ENCODE peak calls at places on chromosomes 1 and 21, in seven cellular contexts. X is A549, R is GM12878, T is stomach, H is transverse colon, I is upper lobe of left lung, K is tibial nerve. N is an unnamed sample. For H3K4me1, the result is how much of the 10 kb centered on the place peaks cover.

GRCh38 chr1:99548924-99549605 is 96.8 kb upstream of the PALMD start:
- DNase-seq in T (peak), K (no peak), R (no peak), I (no peak), H (no peak), X (no peak), N (no peak)

GRCh38 chr1:192979542-192979941 is 79.6 kb downstream of the UCHL5 start:
- DNase-seq in I (no peak), H (no peak), X (no peak), K (no peak), T (no peak), R (no peak), N (no peak)

GRCh38 chr1:153598309-153599172 is 14.4 kb downstream of the S100A16 start:
- DNase-seq in X (no peak), R (peak), T (no peak), K (no peak), I (no peak), H (peak), N (no peak)

GRCh38 chr1:113928950-113929749 is at the start of gene HIPK1:
- DNase-seq in X (peak), H (peak), I (peak), R (peak), T (peak), K (peak), N (peak)

GRCh38 chr1:230141002-230141648 is 74.1 kb downstream of the GALNT2 start:
- DNase-seq in K (no peak), T (no peak), R (no peak), X (no peak), I (no peak), H (no peak), N (no peak)

GRCh38 chr1:36951761-36952160 is 82.6 kb downstream of the GRIK3 start:
- DNase-seq in T (no peak), R (no peak), X (no peak), K (no peak), H (no peak), I (no peak), N (no peak)

GRCh38 chr1:15958111-15958510 is 17.8 kb downstream of the ZBTB17 start:
- DNase-seq in R (no peak), X (no peak), T (no peak), I (no peak), H (no peak), K (no peak), N (no peak)

GRCh38 chr1:3245768-3246167 is 176.8 kb downstream of the PRDM16 start:
- DNase-seq in X (no peak), R (no peak), T (no peak), K (no peak), I (no peak), H (no peak), N (no peak)

GRCh38 chr1:1021860-1022259 is 1.9 kb downstream of the AGRN start:
- DNase-seq in X (no peak), R (no peak), K (no peak), I (peak), T (no peak), H (no peak), N (no peak)

GRCh38 chr1:63621698-63622097 is 28.5 kb downstream of the PGM1 start:
- DNase-seq in X (no peak), R (no peak), H (no peak), K (no peak), T (no peak), I (no peak), N (no peak)

GRCh38 chr1:119974013-119974412 is 77.7 kb upstream of the ADAM30 start:
- DNase-seq in K (no peak), T (no peak), I (no peak), R (no peak), H (no peak), X (no peak), N (no peak)

GRCh38 chr1:37482796-37483744 is 8.7 kb downstream of the ZC3H12A start:
- DNase-seq in X (no peak), I (peak), R (no peak), K (no peak), H (peak), T (no peak), N (no peak)

GRCh38 chr1:119537979-119538378 is 31.0 kb downstream of the HSD3B1 start:
- DNase-seq in H (no peak), K (no peak), R (no peak), T (no peak), I (no peak), X (no peak), N (no peak)

GRCh38 chr1:216447898-216448568 is 24.8 kb upstream of the USH2A start:
- DNase-seq in K (no peak), R (no peak), T (no peak), X (no peak), H (no peak), I (no peak), N (no peak)

GRCh38 chr1:16171314-16172223 is 15.7 kb upstream of the EPHA2 start:
- DNase-seq in I (no peak), H (no peak), R (no peak), K (no peak), T (no peak), X (no peak), N (no peak)

GRCh38 chr1:160800645-160801408 is 4.9 kb downstream of the LY9 start:
- DNase-seq in X (no peak), I (no peak), H (no peak), T (no peak), R (no peak), K (no peak), N (no peak)

GRCh38 chr1:201322653-201323510 is 39.6 kb downstream of the PKP1 start:
- DNase-seq in T (no peak), K (no peak), R (no peak), H (no peak), I (no peak), X (no peak), N (no peak)

GRCh38 chr1:30686236-30686635 is 37.1 kb downstream of the MATN1 start:
- DNase-seq in T (no peak), K (no peak), X (no peak), I (no peak), H (no peak), R (no peak), N (no peak)

GRCh38 chr1:7520496-7520895 is 250.6 kb upstream of the VAMP3 start:
- DNase-seq in R (no peak), K (no peak), X (no peak), H (no peak), I (no peak), T (no peak), N (no peak)

GRCh38 chr1:97999320-97999719 is 78.5 kb upstream of the DPYD start:
- DNase-seq in X (no peak), I (no peak), H (no peak), K (no peak), T (no peak), R (no peak), N (no peak)

GRCh38 chr1:150575518-150576366 is 3.7 kb downstream of the MCL1 start:
- DNase-seq in X (no peak), T (no peak), H (no peak), K (no peak), I (no peak), R (no peak), N (no peak)

GRCh38 chr1:67773462-67773861 is 59.8 kb downstream of the GNG12 start:
- DNase-seq in R (no peak), H (no peak), I (no peak), X (no peak), T (no peak), K (no peak), N (no peak)

GRCh38 chr1:94270801-94271203 is 33.4 kb upstream of the ARHGAP29 start:
- DNase-seq in H (no peak), I (no peak), R (no peak), X (no peak), K (no peak), T (no peak), N (no peak)

GRCh38 chr21:46160563-46161179 is 5.3 kb upstream of the FTCD start:
- DNase-seq in X (peak), I (peak), T (peak), K (no peak), R (no peak), H (peak), N (no peak)

GRCh38 chr1:8015036-8015808 is 10.9 kb downstream of the ERRFI1 start:
- DNase-seq in I (no peak), H (peak), T (no peak), R (peak), X (peak), K (peak), N (no peak)

GRCh38 chr21:35037384-35038105 is 11.6 kb downstream of the RUNX1 start:
- DNase-seq in I (no peak), X (no peak), T (no peak), R (no peak), K (no peak), H (no peak), N (no peak)
- H3K4me1 ChIP-seq in I (under half), X (under half), T (under half), R (under half), K (under half), H (under half), N (under half)

GRCh38 chr21:41899431-41900202 is 20.5 kb upstream of the PRDM15 start:
- DNase-seq in X (no peak), R (no peak), I (no peak), T (no peak), H (no peak), K (no peak), N (no peak)
- H3K4me3 ChIP-seq in X (no peak), R (no peak), I (no peak), T (no peak), H (no peak), K (no peak), N (no peak)

GRCh38 chr1:95311006-95311405 is 77.0 kb downstream of the RWDD3 start:
- DNase-seq in X (no peak), K (no peak), R (no peak), T (no peak), H (no peak), I (no peak), N (no peak)

GRCh38 chr1:95311762-95312161 is 77.8 kb downstream of the RWDD3 start:
- DNase-seq in K (no peak), H (no peak), T (no peak), X (no peak), R (no peak), I (no peak), N (no peak)

GRCh38 chr1:95308276-95308675 is 74.3 kb downstream of the RWDD3 start:
- DNase-seq in H (no peak), I (no peak), K (no peak), T (no peak), R (no peak), X (no peak), N (no peak)

GRCh38 chr1:95312181-95312580 is 78.2 kb downstream of the RWDD3 start:
- DNase-seq in X (no peak), R (no peak), K (no peak), T (no peak), I (no peak), H (no peak), N (no peak)

GRCh38 chr1:95309031-95309459 is 75.0 kb downstream of the RWDD3 start:
- DNase-seq in H (no peak), K (no peak), T (no peak), X (peak), I (no peak), R (no peak), N (no peak)
- TF ChIP-seq EP300 in H (no peak), K (no peak), T (no peak), X (no peak), I (no peak), R (no peak), N (no peak)

GRCh38 chr1:40056519-40057309 is 16.2 kb downstream of the CAP1 start:
- DNase-seq in R (no peak), H (no peak), X (no peak), T (no peak), I (no peak), K (no peak), N (no peak)
- H3K4me1 ChIP-seq in R (under half), H (half or more), X (under half), T (half or more), I (half or more), K (under half), N (under half)